ENCODE peak calls at places on chromosomes 7 and 10, in eight cellular contexts. One of them, this sample, is unnamed.

GRCh38 chr10:116765549-116766162 is 23.3 kb upstream of the HSPA12A start:
- DNase-seq in stomach: no peak
- DNase-seq in A549: no peak
- DNase-seq in cardiac muscle cell: no peak
- DNase-seq in Peyer's patch: no peak
- DNase-seq in kidney: no peak
- DNase-seq in mammary epithelial cell: no peak
- DNase-seq in psoas muscle: no peak
- DNase-seq in this sample: peak; percentile 29

GRCh38 chr10:97138777-97139317 is 46.9 kb downstream of the SLIT1 start:
- DNase-seq in stomach: no peak
- DNase-seq in A549: no peak
- DNase-seq in cardiac muscle cell: peak; percentile 77
- DNase-seq in Peyer's patch: no peak
- DNase-seq in kidney: peak; percentile 50
- DNase-seq in mammary epithelial cell: no peak
- DNase-seq in psoas muscle: no peak
- DNase-seq in this sample: no peak

GRCh38 chr7:24201221-24201620 is 82.8 kb upstream of the NPY start:
- DNase-seq in stomach: no peak
- DNase-seq in A549: no peak
- DNase-seq in cardiac muscle cell: peak; percentile 68
- DNase-seq in Peyer's patch: no peak
- DNase-seq in kidney: no peak
- DNase-seq in mammary epithelial cell: no peak
- DNase-seq in psoas muscle: no peak
- DNase-seq in this sample: no peak

GRCh38 chr7:47576909-47577255 is 5.0 kb downstream of the TNS3 start:
- DNase-seq in stomach: peak; percentile 61
- DNase-seq in A549: peak; percentile 58
- DNase-seq in cardiac muscle cell: no peak
- DNase-seq in Peyer's patch: peak; percentile 69
- DNase-seq in kidney: no peak
- DNase-seq in mammary epithelial cell: no peak
- DNase-seq in psoas muscle: no peak
- DNase-seq in this sample: peak; percentile 83

GRCh38 chr7:31883761-31884164 is 186.4 kb downstream of the PDE1C start:
- DNase-seq in stomach: no peak
- DNase-seq in A549: peak; percentile 49
- DNase-seq in cardiac muscle cell: no peak
- DNase-seq in Peyer's patch: no peak
- DNase-seq in kidney: peak; percentile 37
- DNase-seq in mammary epithelial cell: peak; percentile 91
- DNase-seq in psoas muscle: no peak
- DNase-seq in this sample: no peak

GRCh38 chr7:96719164-96719563 is 9.5 kb upstream of the SEM1 start:
- DNase-seq in stomach: no peak
- DNase-seq in A549: no peak
- DNase-seq in cardiac muscle cell: no peak
- DNase-seq in Peyer's patch: no peak
- DNase-seq in kidney: no peak
- DNase-seq in mammary epithelial cell: no peak
- DNase-seq in psoas muscle: no peak
- DNase-seq in this sample: no peak

GRCh38 chr7:9028012-9028411 is 594.6 kb downstream of the NXPH1 start:
- DNase-seq in stomach: no peak
- DNase-seq in A549: no peak
- DNase-seq in cardiac muscle cell: no peak
- DNase-seq in Peyer's patch: no peak
- DNase-seq in kidney: no peak
- DNase-seq in mammary epithelial cell: no peak
- DNase-seq in psoas muscle: no peak
- DNase-seq in this sample: no peak

GRCh38 chr10:72053690-72054089 is 34.7 kb downstream of the SPOCK2 start:
- DNase-seq in stomach: no peak
- DNase-seq in A549: no peak
- DNase-seq in cardiac muscle cell: no peak
- DNase-seq in Peyer's patch: no peak
- DNase-seq in kidney: no peak
- DNase-seq in mammary epithelial cell: no peak
- DNase-seq in psoas muscle: peak; percentile 39
- DNase-seq in this sample: no peak

GRCh38 chr7:90749774-90750173 is 153.7 kb downstream of the CDK14 start:
- DNase-seq in stomach: no peak
- DNase-seq in A549: peak; percentile 12
- DNase-seq in cardiac muscle cell: peak; percentile 30
- DNase-seq in Peyer's patch: no peak
- DNase-seq in kidney: no peak
- DNase-seq in mammary epithelial cell: no peak
- DNase-seq in psoas muscle: no peak
- DNase-seq in this sample: peak; percentile 35

GRCh38 chr10:1645896-1646295 is 91.4 kb downstream of the ADARB2 start:
- DNase-seq in stomach: no peak
- DNase-seq in A549: no peak
- DNase-seq in cardiac muscle cell: no peak
- DNase-seq in Peyer's patch: no peak
- DNase-seq in kidney: no peak
- DNase-seq in mammary epithelial cell: no peak
- DNase-seq in psoas muscle: no peak
- DNase-seq in this sample: no peak

GRCh38 chr7:131501422-131501821 is 55.0 kb downstream of the PODXL start:
- DNase-seq in stomach: no peak
- DNase-seq in A549: no peak
- DNase-seq in cardiac muscle cell: no peak
- DNase-seq in Peyer's patch: no peak
- DNase-seq in kidney: no peak
- DNase-seq in mammary epithelial cell: peak; percentile 78
- DNase-seq in psoas muscle: no peak
- DNase-seq in this sample: peak; percentile 32

GRCh38 chr10:24847476-24847875 is 104.9 kb downstream of the PRTFDC1 start:
- DNase-seq in stomach: no peak
- DNase-seq in A549: no peak
- DNase-seq in cardiac muscle cell: no peak
- DNase-seq in Peyer's patch: no peak
- DNase-seq in kidney: no peak
- DNase-seq in mammary epithelial cell: no peak
- DNase-seq in psoas muscle: no peak
- DNase-seq in this sample: no peak

GRCh38 chr7:85023066-85023687 is 163.7 kb downstream of the SEMA3D start:
- DNase-seq in stomach: no peak
- DNase-seq in A549: peak; percentile 53
- DNase-seq in cardiac muscle cell: peak; percentile 60
- DNase-seq in Peyer's patch: no peak
- DNase-seq in kidney: no peak
- DNase-seq in mammary epithelial cell: peak; percentile 24
- DNase-seq in psoas muscle: no peak
- DNase-seq in this sample: peak; percentile 42

GRCh38 chr10:70729763-70730357 is 55.3 kb downstream of the TBATA start:
- DNase-seq in stomach: no peak
- DNase-seq in A549: no peak
- DNase-seq in cardiac muscle cell: no peak
- DNase-seq in Peyer's patch: no peak
- DNase-seq in kidney: no peak
- DNase-seq in mammary epithelial cell: no peak
- DNase-seq in psoas muscle: no peak
- DNase-seq in this sample: peak; percentile 26

GRCh38 chr7:72244826-72245398 is 167.2 kb downstream of the CALN1 start:
- DNase-seq in stomach: no peak
- DNase-seq in A549: no peak
- DNase-seq in cardiac muscle cell: no peak
- DNase-seq in Peyer's patch: no peak
- DNase-seq in kidney: no peak
- DNase-seq in mammary epithelial cell: no peak
- DNase-seq in psoas muscle: no peak
- DNase-seq in this sample: no peak

GRCh38 chr10:116774728-116775151 is 32.4 kb upstream of the HSPA12A start:
- DNase-seq in stomach: no peak
- DNase-seq in A549: no peak
- DNase-seq in cardiac muscle cell: no peak
- DNase-seq in Peyer's patch: no peak
- DNase-seq in kidney: no peak
- DNase-seq in mammary epithelial cell: peak; percentile 75
- DNase-seq in psoas muscle: no peak
- DNase-seq in this sample: peak; percentile 23

GRCh38 chr10:70779088-70779487 is 6.1 kb downstream of the TBATA start:
- DNase-seq in stomach: no peak
- DNase-seq in A549: no peak
- DNase-seq in cardiac muscle cell: no peak
- DNase-seq in Peyer's patch: no peak
- DNase-seq in kidney: no peak
- DNase-seq in mammary epithelial cell: no peak
- DNase-seq in psoas muscle: no peak
- DNase-seq in this sample: no peak

DNA sequence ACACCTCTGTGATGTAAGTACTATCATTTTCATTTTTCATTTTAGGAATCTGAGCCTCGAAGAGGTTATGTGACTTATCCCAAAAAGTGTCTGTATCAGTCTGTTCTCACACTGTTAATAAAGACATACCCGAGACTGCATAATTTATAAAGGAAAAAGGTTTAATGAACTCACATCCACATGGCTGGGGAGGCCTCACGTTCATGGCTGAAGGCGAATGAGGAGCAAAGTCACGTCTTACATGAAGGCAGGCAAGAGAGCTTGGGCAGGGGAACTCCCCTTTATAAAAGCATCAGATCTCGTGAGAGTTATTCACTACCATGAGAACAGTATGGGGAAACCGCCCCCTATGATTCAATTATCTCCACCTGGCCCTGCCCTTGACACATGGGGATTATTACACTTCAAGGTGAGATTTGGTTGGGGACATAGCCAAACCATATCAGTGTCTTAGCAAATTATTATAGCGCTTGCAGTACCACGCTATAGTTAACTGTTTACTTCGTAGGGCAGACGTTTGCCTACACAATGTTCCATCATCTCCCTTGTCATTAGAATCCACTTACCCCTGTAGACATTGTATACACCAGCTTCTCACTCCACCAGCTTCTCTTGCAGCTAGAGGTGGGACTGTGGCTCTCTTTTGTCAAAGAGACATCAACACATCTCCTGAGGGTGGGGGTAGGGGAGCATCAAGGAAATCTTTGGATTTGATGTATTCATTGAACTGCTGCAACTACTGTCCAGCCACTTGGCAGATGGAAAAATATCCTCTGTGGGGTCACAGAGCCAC is 15.4 kb upstream of the NMT2 start:
- DNase-seq in stomach: no peak
- DNase-seq in A549: no peak
- DNase-seq in cardiac muscle cell: no peak
- DNase-seq in Peyer's patch: no peak
- DNase-seq in kidney: no peak
- DNase-seq in mammary epithelial cell: no peak
- DNase-seq in psoas muscle: no peak
- DNase-seq in this sample: no peak
- H3K4me3 ChIP-seq in stomach: no peak overlapping the region
- H3K4me3 ChIP-seq in A549: no peak overlapping the region
- H3K4me3 ChIP-seq in cardiac muscle cell: no peak overlapping the region
- H3K4me3 ChIP-seq in Peyer's patch: no peak overlapping the region
- H3K4me3 ChIP-seq in kidney: no peak overlapping the region
- H3K4me3 ChIP-seq in mammary epithelial cell: no peak overlapping the region
- H3K4me3 ChIP-seq in psoas muscle: no peak overlapping the region
- H3K4me3 ChIP-seq in this sample: no peak overlapping the region

GRCh38 chr10:49271346-49271745 is 27.6 kb upstream of the C10orf71 start:
- DNase-seq in stomach: no peak
- DNase-seq in A549: no peak
- DNase-seq in cardiac muscle cell: no peak
- DNase-seq in Peyer's patch: no peak
- DNase-seq in kidney: no peak
- DNase-seq in mammary epithelial cell: no peak
- DNase-seq in psoas muscle: peak; percentile 82
- DNase-seq in this sample: no peak

GRCh38 chr10:49268185-49268584 is 30.8 kb upstream of the C10orf71 start:
- DNase-seq in stomach: no peak
- DNase-seq in A549: no peak
- DNase-seq in cardiac muscle cell: no peak
- DNase-seq in Peyer's patch: no peak
- DNase-seq in kidney: no peak
- DNase-seq in mammary epithelial cell: no peak
- DNase-seq in psoas muscle: no peak
- DNase-seq in this sample: no peak

GRCh38 chr10:49272251-49273081 is 26.5 kb upstream of the C10orf71 start:
- DNase-seq in stomach: no peak
- DNase-seq in A549: no peak
- DNase-seq in cardiac muscle cell: no peak
- DNase-seq in Peyer's patch: no peak
- DNase-seq in kidney: peak; percentile 87
- DNase-seq in mammary epithelial cell: no peak
- DNase-seq in psoas muscle: peak; percentile 90
- DNase-seq in this sample: no peak

GRCh38 chr10:49270565-49270964 is 28.4 kb upstream of the C10orf71 start:
- DNase-seq in stomach: no peak
- DNase-seq in A549: no peak
- DNase-seq in cardiac muscle cell: no peak
- DNase-seq in Peyer's patch: no peak
- DNase-seq in kidney: no peak
- DNase-seq in mammary epithelial cell: no peak
- DNase-seq in psoas muscle: no peak
- DNase-seq in this sample: no peak

GRCh38 chr10:49269523-49269922 is 29.4 kb upstream of the C10orf71 start:
- DNase-seq in stomach: no peak
- DNase-seq in A549: no peak
- DNase-seq in cardiac muscle cell: no peak
- DNase-seq in Peyer's patch: no peak
- DNase-seq in kidney: no peak
- DNase-seq in mammary epithelial cell: no peak
- DNase-seq in psoas muscle: no peak
- DNase-seq in this sample: no peak
- H3K4me1 ChIP-seq in stomach: no peaks in the 10 kb centered on the region
- H3K4me1 ChIP-seq in A549: no peaks in the 10 kb centered on the region
- H3K4me1 ChIP-seq in cardiac muscle cell: peaks cover 12% of the 10 kb centered on the region
- H3K4me1 ChIP-seq in Peyer's patch: peaks cover 4% of the 10 kb centered on the region
- H3K4me1 ChIP-seq in kidney: no peaks in the 10 kb centered on the region
- H3K4me1 ChIP-seq in mammary epithelial cell: no peaks in the 10 kb centered on the region
- H3K4me1 ChIP-seq in psoas muscle: peaks cover 38% of the 10 kb centered on the region
- H3K4me1 ChIP-seq in this sample: no peaks in the 10 kb centered on the region

DNA sequence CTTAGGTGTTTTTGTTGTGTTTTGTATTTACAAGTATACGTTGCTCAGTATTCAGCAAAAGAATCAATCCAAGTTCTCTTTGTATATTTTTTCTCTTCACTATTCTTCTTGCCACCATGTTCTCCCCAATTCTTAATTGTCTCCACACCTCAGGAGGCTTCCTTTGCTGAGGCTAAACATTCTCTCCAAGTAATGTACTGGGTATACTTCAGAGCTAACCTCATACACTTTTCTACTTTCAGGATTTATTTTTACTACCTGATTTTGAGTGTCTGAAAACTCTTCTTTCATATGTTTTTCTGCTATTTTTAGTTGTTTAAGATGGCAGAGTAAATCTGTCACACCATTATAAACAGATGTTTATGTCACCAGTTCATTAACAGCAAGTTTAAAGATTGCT is 354.8 kb upstream of the KCND2 start:
- DNase-seq in stomach: no peak
- DNase-seq in A549: no peak
- DNase-seq in cardiac muscle cell: no peak
- DNase-seq in Peyer's patch: no peak
- DNase-seq in kidney: no peak
- DNase-seq in mammary epithelial cell: no peak
- DNase-seq in psoas muscle: no peak
- DNase-seq in this sample: no peak
- H3K27ac ChIP-seq in stomach: no peak overlapping the region
- H3K27ac ChIP-seq in A549: no peak overlapping the region
- H3K27ac ChIP-seq in cardiac muscle cell: no peak overlapping the region
- H3K27ac ChIP-seq in Peyer's patch: no peak overlapping the region
- H3K27ac ChIP-seq in kidney: no peak overlapping the region
- H3K27ac ChIP-seq in mammary epithelial cell: no peak overlapping the region
- H3K27ac ChIP-seq in psoas muscle: no peak overlapping the region
- H3K27ac ChIP-seq in this sample: no peak overlapping the region

GRCh38 chr10:126387041-126387908 is 1.0 kb downstream of the ADAM12 start:
- DNase-seq in stomach: peak; percentile 56
- DNase-seq in A549: peak; percentile 66
- DNase-seq in cardiac muscle cell: peak; percentile 75
- DNase-seq in Peyer's patch: peak; percentile 68
- DNase-seq in kidney: peak; percentile 87
- DNase-seq in mammary epithelial cell: peak; percentile 46
- DNase-seq in psoas muscle: peak; percentile 58
- DNase-seq in this sample: peak; percentile 6
- H3K4me3 ChIP-seq in stomach: peak overlapping the region; percentile 45
- H3K4me3 ChIP-seq in A549: peak overlapping the region; percentile 61
- H3K4me3 ChIP-seq in cardiac muscle cell: peak overlapping the region; percentile 65
- H3K4me3 ChIP-seq in Peyer's patch: peak overlapping the region; percentile 35
- H3K4me3 ChIP-seq in kidney: peak overlapping the region; percentile 46
- H3K4me3 ChIP-seq in mammary epithelial cell: peak overlapping the region; percentile 56
- H3K4me3 ChIP-seq in psoas muscle: peak overlapping the region; percentile 56
- H3K4me3 ChIP-seq in this sample: peak overlapping the region; percentile 41